ENCODE peak calls at places on chromosomes 4 and X, in four cellular contexts. G is HCT116, J is stomach, F is transverse colon. A is an unnamed sample. For H3K9me3, the result is how much of the 10 kb centered on the place peaks cover.

GRCh38 chr4:15414601-15415091 is 13.2 kb upstream of the C1QTNF7 start:
- DNase-seq in G (no peak), J (no peak), F (no peak), A (no peak)

GRCh38 chr4:88616275-88616996 is 24.2 kb downstream of the HERC3 start:
- DNase-seq in G (no peak), J (no peak), F (no peak), A (no peak)

GRCh38 chrX:56564182-56564885 is 907 bp downstream of the UBQLN2 start:
- DNase-seq in G (no peak), J (no peak), F (peak), A (no peak)

GRCh38 chr4:139511320-139511719 is 44.7 kb downstream of the SETD7 start:
- DNase-seq in G (no peak), J (no peak), F (no peak), A (no peak)

GRCh38 chr4:143531368-143531767 is 17.9 kb downstream of the SMARCA5 start:
- DNase-seq in G (no peak), J (no peak), F (no peak), A (no peak)

GRCh38 chr4:109962401-109962800 is 49.7 kb downstream of the EGF start:
- DNase-seq in G (no peak), J (no peak), F (no peak), A (no peak)

GRCh38 chrX:51316271-51316670 is 16.4 kb upstream of the NUDT10 start:
- DNase-seq in G (no peak), J (no peak), F (no peak), A (no peak)

GRCh38 chrX:12308420-12308819 is 170.1 kb downstream of the FRMPD4 start:
- DNase-seq in G (no peak), J (no peak), F (no peak), A (no peak)

GRCh38 chr4:21034728-21035127 is 334.5 kb downstream of the PACRGL start:
- DNase-seq in G (no peak), J (no peak), F (no peak), A (no peak)

DNA sequence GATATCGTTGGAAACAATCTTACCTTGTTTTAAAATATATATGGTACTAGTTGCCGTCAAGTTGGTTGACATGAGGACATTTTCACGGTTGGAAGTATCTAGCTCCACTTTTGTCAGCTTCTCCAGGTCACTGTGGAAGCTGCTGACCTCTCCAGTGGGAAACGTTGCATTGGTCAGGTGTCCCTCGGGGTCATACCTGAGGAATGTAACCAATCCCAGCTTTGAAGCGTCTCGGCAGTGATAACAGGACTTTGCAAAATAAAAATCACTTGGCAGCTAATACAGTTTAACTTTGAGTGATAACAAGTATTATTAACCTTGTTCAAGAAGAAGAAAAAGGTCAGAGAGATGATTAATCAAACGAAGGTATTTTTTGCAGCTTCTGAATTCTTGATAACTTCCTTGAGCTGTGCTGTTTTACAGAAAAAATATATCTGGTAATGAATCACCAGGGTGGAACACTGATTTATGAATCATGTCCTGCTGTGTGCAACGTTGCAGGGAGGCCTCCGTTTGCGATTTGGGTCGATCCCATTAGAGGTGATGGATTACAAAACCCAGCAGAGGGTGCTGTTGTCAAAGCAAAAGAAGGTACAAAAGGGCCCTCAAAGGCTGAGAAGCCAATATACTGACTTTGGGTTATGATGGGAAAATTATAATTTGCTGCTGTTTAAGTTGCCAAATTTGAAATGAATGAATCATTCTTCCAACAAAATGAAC is 60.1 kb downstream of the SH2D1A start:
- DNase-seq in G (peak), J (peak), F (peak), A (peak)
- TF ChIP-seq CTCF in G (peak), J (no peak), F (peak), A (peak)

DNA sequence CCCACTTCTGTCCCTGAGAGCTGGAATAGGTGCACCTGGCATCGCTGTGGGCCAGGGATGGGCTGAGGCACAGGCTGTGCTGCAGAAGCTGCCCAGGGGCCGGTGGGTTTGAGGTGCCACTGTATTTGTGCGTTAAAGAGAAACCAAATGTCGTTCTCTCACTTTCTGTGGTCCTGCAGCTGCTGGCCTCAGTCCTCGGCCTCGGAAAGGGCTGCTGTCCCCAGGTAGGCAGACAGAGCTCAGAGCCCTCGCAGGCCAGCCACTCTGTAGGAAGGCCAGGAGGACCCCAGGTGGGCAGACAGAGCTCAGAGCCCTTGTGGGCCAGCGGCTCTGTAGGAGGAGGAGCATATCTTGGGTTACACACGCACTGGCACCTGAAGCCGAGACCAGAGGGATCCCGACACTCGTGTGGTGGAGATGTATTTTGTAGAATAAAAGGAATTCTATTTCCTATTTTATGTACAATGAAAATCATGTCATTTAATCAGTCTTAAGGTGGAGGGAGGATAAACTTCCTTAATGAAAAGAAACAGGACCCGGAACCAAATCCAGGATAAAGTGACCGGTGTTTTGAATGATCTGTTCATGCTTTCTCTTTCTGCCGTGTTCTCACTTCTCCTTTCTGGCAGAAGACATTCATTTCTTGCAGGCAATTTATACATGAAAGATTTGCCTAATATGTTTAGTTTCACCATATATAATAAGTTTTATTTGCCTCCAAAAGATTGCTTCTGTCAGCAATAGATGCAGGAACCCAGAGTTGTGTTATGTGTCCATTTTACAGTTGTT is 54.4 kb upstream of the HGFAC start:
- DNase-seq in G (no peak), J (no peak), F (no peak), A (no peak)
- H3K4me3 ChIP-seq in G (no peak), J (peak), F (no peak), A (no peak)

DNA sequence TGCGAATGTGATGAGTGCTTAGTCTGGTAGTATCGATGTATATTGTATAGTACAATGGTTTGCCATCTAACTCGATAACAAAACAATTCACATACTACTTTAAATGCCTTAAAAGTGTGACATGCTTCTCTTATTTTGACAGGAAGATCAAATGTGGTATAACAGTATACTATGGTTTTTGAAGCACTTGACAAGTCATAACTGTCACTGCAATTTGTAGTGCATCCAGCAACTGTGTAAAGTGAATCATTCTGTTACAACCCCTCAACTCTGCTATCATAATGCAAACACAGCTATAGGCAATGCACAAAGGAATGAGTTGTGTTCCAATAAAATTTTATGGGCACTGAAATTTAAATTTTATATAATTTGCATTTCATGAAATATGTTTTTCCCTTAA is 13.9 kb downstream of the RAP1GDS1 start:
- DNase-seq in G (no peak), J (no peak), F (no peak), A (no peak)
- H3K9me3 ChIP-seq in G (under half), J (under half), F (under half), A (under half)

DNA sequence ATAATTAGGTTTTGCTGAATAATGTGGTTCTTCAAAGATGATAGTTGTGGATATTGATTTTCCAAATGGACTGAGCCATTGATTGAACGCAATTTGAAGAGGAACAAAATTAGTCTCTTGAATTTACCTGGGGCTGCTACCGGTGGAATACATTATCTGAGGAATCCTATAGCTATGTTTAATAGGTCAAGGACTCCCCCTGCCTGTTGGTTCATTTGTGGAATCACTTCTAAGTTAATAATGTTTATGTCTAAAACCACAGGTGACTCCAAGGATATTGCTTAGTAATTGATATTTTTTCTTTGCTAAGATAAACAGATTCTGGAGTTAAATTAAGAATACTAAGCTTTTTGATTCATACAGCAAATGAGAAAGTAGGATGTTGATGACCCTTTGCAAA is 576.0 kb upstream of the PABPC4L start:
- DNase-seq in G (peak), J (no peak), F (no peak), A (peak)
- TF ChIP-seq CTCF in G (peak), J (no peak), F (peak), A (peak)